ENCODE peak calls at places on chromosomes 6 and 20, in six cellular contexts. V is AG04450, H is psoas muscle, F is lower lobe of right lung, Z is fibroblast of lung, C is heart right ventricle. G is an unnamed sample.

GRCh38 chr6:131023834-131024504 is 39.1 kb downstream of the EPB41L2 start:
- DNase-seq in V (peak), C (no peak), H (no peak), Z (peak), F (no peak), G (peak)

GRCh38 chr6:75776461-75776860 is 27.4 kb downstream of the MYO6 start:
- DNase-seq in C (no peak), V (no peak), Z (no peak), H (no peak), F (no peak), G (no peak)

GRCh38 chr6:107493158-107494057 is 3.5 kb downstream of the SOBP start:
- DNase-seq in Z (peak), H (peak), F (no peak), V (peak), C (no peak), G (peak)

GRCh38 chr20:41178904-41179432 is 41.6 kb downstream of the PLCG1 start:
- DNase-seq in C (no peak), V (no peak), H (no peak), F (peak), Z (peak), G (no peak)

GRCh38 chr6:30154709-30155521 is 6.1 kb downstream of the TRIM10 start:
- DNase-seq in H (no peak), C (no peak), F (no peak), Z (peak), V (no peak), G (peak)

GRCh38 chr6:31114540-31114876 is at the start of gene PSORS1C1:
- DNase-seq in H (peak), Z (peak), V (peak), F (peak), C (peak), G (peak)

GRCh38 chr6:164345340-164345739 is 930.8 kb downstream of the QKI start:
- DNase-seq in H (no peak), F (no peak), Z (no peak), V (no peak), C (no peak), G (no peak)

GRCh38 chr6:32972353-32973143 is 4.2 kb downstream of the BRD2 start:
- DNase-seq in Z (no peak), V (no peak), F (peak), H (peak), C (peak), G (no peak)

GRCh38 chr6:3471711-3472110 is 14.9 kb upstream of the SLC22A23 start:
- DNase-seq in H (no peak), F (no peak), C (no peak), Z (peak), V (no peak), G (no peak)

GRCh38 chr6:127833336-127833735 is 67.5 kb downstream of the THEMIS start:
- DNase-seq in Z (no peak), F (no peak), H (no peak), C (no peak), V (no peak), G (no peak)

GRCh38 chr6:85680388-85680787 is 37.7 kb upstream of the SYNCRIP start:
- DNase-seq in Z (no peak), C (no peak), F (no peak), V (no peak), H (no peak), G (no peak)

GRCh38 chr6:25456656-25457055 is 177.5 kb downstream of the CARMIL1 start:
- DNase-seq in F (no peak), V (no peak), H (no peak), Z (no peak), C (no peak), G (no peak)

GRCh38 chr20:49894073-49894470 is 21.3 kb downstream of the SPATA2 start:
- DNase-seq in V (no peak), H (no peak), C (no peak), F (no peak), Z (no peak), G (no peak)

GRCh38 chr6:82045965-82046756 is 201.4 kb downstream of the IBTK start:
- DNase-seq in V (peak), C (no peak), F (no peak), Z (peak), H (no peak), G (peak)

GRCh38 chr6:140051521-140052455 is 677.3 kb upstream of the CITED2 start:
- DNase-seq in Z (peak), H (no peak), F (no peak), C (no peak), V (peak), G (no peak)

GRCh38 chr20:1308702-1309095 is 20.2 kb downstream of the SDCBP2 start:
- DNase-seq in Z (no peak), C (no peak), V (no peak), F (no peak), H (no peak), G (no peak)

GRCh38 chr6:63739094-63739687 is 103.6 kb downstream of the PHF3 start:
- DNase-seq in F (no peak), H (no peak), V (no peak), C (no peak), Z (no peak), G (no peak)

GRCh38 chr20:23666698-23667097 is 22.1 kb downstream of the CST4 start:
- DNase-seq in Z (no peak), C (peak), V (no peak), F (no peak), H (no peak), G (no peak)

GRCh38 chr6:132812756-132813172 is 1.6 kb upstream of the RPS12 start:
- DNase-seq in H (no peak), V (no peak), Z (no peak), F (no peak), C (no peak), G (no peak)

GRCh38 chr6:134936927-134937326 is 13.0 kb downstream of the ALDH8A1 start:
- DNase-seq in H (no peak), C (no peak), V (peak), Z (peak), F (no peak), G (peak)

GRCh38 chr6:39790772-39791171 is 1.4 kb upstream of the DAAM2 start:
- DNase-seq in H (no peak), F (no peak), Z (peak), C (no peak), V (no peak), G (peak)

GRCh38 chr6:158718431-158719126 is 68.7 kb downstream of the SYTL3 start:
- DNase-seq in C (no peak), Z (no peak), F (no peak), H (no peak), V (no peak), G (no peak)

GRCh38 chr6:27617046-27617687 is 144.3 kb upstream of the ZNF184 start:
- DNase-seq in V (no peak), Z (peak), C (no peak), H (no peak), F (no peak), G (no peak)

GRCh38 chr20:11754451-11754850 is 163.2 kb upstream of the BTBD3 start:
- DNase-seq in F (no peak), H (no peak), C (no peak), V (no peak), Z (no peak), G (no peak)

GRCh38 chr6:155078331-155078745 is 83.2 kb downstream of the TIAM2 start:
- DNase-seq in H (peak), C (no peak), Z (peak), V (no peak), F (no peak), G (no peak)

GRCh38 chr20:40203032-40203431 is 486.0 kb downstream of the MAFB start:
- DNase-seq in F (no peak), C (no peak), H (no peak), V (no peak), Z (no peak), G (no peak)

GRCh38 chr6:24054388-24054787 is 71.6 kb upstream of the NRSN1 start:
- DNase-seq in C (no peak), F (no peak), V (no peak), Z (no peak), H (no peak), G (no peak)

GRCh38 chr20:38046572-38046971 is 13.0 kb downstream of the RPRD1B start:
- DNase-seq in Z (no peak), C (no peak), F (no peak), V (no peak), H (peak), G (no peak)

GRCh38 chr20:8788831-8789230 is 280.1 kb upstream of the PLCB4 start:
- DNase-seq in V (no peak), H (no peak), F (no peak), C (no peak), Z (no peak), G (no peak)

GRCh38 chr6:14559754-14560527 is 442.4 kb downstream of the CD83 start:
- DNase-seq in H (no peak), V (no peak), C (no peak), F (no peak), Z (no peak), G (no peak)

GRCh38 chr6:34011298-34011697 is 134.6 kb downstream of the GRM4 start:
- DNase-seq in H (no peak), Z (no peak), F (peak), C (no peak), V (no peak), G (no peak)

GRCh38 chr6:136037246-136037884 is 185.9 kb downstream of the PDE7B start:
- DNase-seq in C (no peak), V (no peak), Z (no peak), F (no peak), H (no peak), G (no peak)

G was measured in H4.